ENCODE peak calls at places on chromosome 3, in ten cellular contexts. R, C, A, S, B, T, J, N, L and X are unnamed samples. For H3K4me1, the result is how much of the 10 kb centered on the place peaks cover.

GRCh38 chr3:12986986-12987385 is 86.2 kb downstream of the IQSEC1 start:
- DNase-seq in R (no peak), C (peak), A (no peak), S (peak), B (peak), T (no peak), J (no peak), N (no peak), L (peak), X (no peak)

GRCh38 chr3:27728195-27729087 is 6.3 kb upstream of the EOMES start:
- DNase-seq in R (no peak), C (peak), A (no peak), S (no peak), B (no peak), T (no peak), J (no peak), N (no peak), L (peak), X (peak)

GRCh38 chr3:155766206-155766605 is 21.3 kb upstream of the PLCH1 start:
- DNase-seq in R (no peak), C (no peak), A (no peak), S (no peak), B (no peak), T (no peak), J (no peak), N (no peak), L (no peak), X (no peak)

GRCh38 chr3:174170248-174170647 is 688.9 kb upstream of the NAALADL2 start:
- DNase-seq in R (no peak), C (no peak), A (no peak), S (no peak), B (no peak), T (no peak), J (no peak), N (no peak), L (no peak), X (no peak)

GRCh38 chr3:32743934-32744333 is 58.9 kb downstream of the CNOT10 start:
- DNase-seq in R (peak), C (no peak), A (no peak), S (no peak), B (no peak), T (no peak), J (no peak), N (no peak), L (no peak), X (no peak)

GRCh38 chr3:143897558-143898305 is 49.5 kb upstream of the SLC9A9 start:
- DNase-seq in R (no peak), C (no peak), A (no peak), S (no peak), B (no peak), T (no peak), J (no peak), N (no peak), L (no peak), X (no peak)

GRCh38 chr3:100830931-100831330 is 121.6 kb downstream of the TFG start:
- DNase-seq in R (no peak), C (no peak), A (no peak), S (no peak), B (no peak), T (no peak), J (no peak), N (no peak), L (no peak), X (no peak)

GRCh38 chr3:64121750-64122311 is 98.5 kb upstream of the PSMD6 start:
- DNase-seq in R (no peak), C (no peak), A (no peak), S (no peak), B (no peak), T (no peak), J (no peak), N (no peak), L (no peak), X (no peak)

GRCh38 chr3:69791111-69791510 is 51.8 kb downstream of the MITF start:
- DNase-seq in R (peak), C (no peak), A (peak), S (peak), B (peak), T (no peak), J (no peak), N (no peak), L (peak), X (peak)

GRCh38 chr3:41029356-41029755 is 169.9 kb upstream of the CTNNB1 start:
- DNase-seq in R (no peak), C (no peak), A (no peak), S (no peak), B (no peak), T (no peak), J (no peak), N (no peak), L (peak), X (no peak)

GRCh38 chr3:151838574-151839312 is 24.8 kb downstream of the AADAC start:
- DNase-seq in R (peak), C (no peak), A (no peak), S (peak), B (peak), T (no peak), J (no peak), N (no peak), L (peak), X (no peak)

DNA sequence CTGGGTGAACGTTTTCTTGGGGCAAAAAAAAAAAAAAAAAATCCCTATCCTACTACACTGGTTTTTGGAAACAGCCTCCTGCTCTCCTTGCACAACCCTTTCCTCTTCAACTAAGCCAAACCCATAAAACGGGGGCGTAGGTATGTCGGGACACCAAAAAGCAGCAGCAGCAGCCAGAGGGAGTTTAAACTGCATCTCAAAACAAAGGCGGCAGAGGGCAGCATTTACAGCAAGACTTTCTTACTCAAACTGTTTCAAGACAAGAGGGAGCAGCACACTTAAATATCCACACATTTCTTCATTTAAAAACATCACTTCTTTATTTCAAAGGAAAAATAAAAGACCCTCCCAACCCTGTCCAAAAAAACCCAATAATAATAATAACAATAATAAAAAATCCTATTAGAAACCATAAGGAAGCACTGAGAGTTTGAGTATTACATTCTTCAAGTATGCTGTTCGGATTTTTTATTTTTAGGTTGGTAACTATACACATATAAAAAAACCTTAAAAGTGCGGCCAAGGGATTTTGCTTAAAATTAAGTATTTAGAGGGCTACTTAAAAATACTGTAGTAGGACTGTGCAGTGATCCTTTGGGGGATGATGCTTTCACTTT is 43.9 kb upstream of the PLXND1 start:
- DNase-seq in R (peak), C (no peak), A (peak), S (peak), B (peak), T (peak), J (peak), N (no peak), L (peak), X (peak)
- H3K4me1 ChIP-seq in R (under half), C (under half), A (under half), S (under half), B (under half), T (under half), J (under half), N (under half), L (under half), X (under half)

GRCh38 chr3:50616003-50616769 is 765 bp upstream of the MAPKAPK3 start:
- DNase-seq in R (peak), C (peak), A (peak), S (peak), B (peak), T (peak), J (peak), N (peak), L (peak), X (peak)

GRCh38 chr3:50617911-50618481 is 1.0 kb downstream of the MAPKAPK3 start:
- DNase-seq in R (no peak), C (no peak), A (no peak), S (no peak), B (peak), T (no peak), J (no peak), N (no peak), L (no peak), X (no peak)

GRCh38 chr3:50617096-50617791 is at the start of gene MAPKAPK3:
- DNase-seq in R (peak), C (peak), A (no peak), S (peak), B (peak), T (no peak), J (peak), N (no peak), L (peak), X (peak)

GRCh38 chr3:50615190-50615589 is 1.8 kb upstream of the MAPKAPK3 start:
- DNase-seq in R (no peak), C (no peak), A (no peak), S (no peak), B (no peak), T (no peak), J (no peak), N (no peak), L (no peak), X (no peak)

DNA sequence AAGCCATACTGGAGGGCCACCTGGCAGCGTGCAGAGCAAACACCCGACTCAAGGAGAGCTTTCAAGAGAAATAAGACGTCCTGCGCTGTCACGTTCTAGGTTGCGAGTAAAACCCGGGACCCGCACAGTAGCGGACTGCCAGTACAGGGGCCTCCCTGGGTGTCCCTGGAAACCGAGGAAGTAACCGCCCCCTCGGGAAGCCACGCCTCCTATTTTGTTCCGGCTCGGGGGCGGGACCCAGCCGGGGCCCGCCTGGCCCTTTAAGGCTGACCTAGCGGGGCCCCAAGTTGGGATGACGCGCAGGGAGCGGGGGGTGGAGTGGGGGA is 218 bp upstream of the MAPKAPK3 start:
- DNase-seq in R (peak), C (peak), A (peak), S (peak), B (peak), T (peak), J (peak), N (peak), L (peak), X (peak)
- TF ChIP-seq POLR2A in R (no peak), C (no peak), A (peak), S (no peak), B (peak), T (peak), J (peak), N (no peak), L (no peak), X (peak)

GRCh38 chr3:6264906-6265305 is 596.0 kb upstream of the GRM7 start:
- DNase-seq in R (no peak), C (no peak), A (no peak), S (no peak), B (no peak), T (no peak), J (no peak), N (no peak), L (no peak), X (no peak)

GRCh38 chr3:6264036-6264435 is 596.9 kb upstream of the GRM7 start:
- DNase-seq in R (no peak), C (no peak), A (no peak), S (no peak), B (no peak), T (no peak), J (no peak), N (no peak), L (no peak), X (no peak)

GRCh38 chr3:6262035-6262434 is 598.9 kb upstream of the GRM7 start:
- DNase-seq in R (no peak), C (no peak), A (no peak), S (no peak), B (no peak), T (no peak), J (no peak), N (no peak), L (no peak), X (no peak)

GRCh38 chr3:6260551-6261191 is 600.2 kb upstream of the GRM7 start:
- DNase-seq in R (no peak), C (no peak), A (no peak), S (no peak), B (no peak), T (no peak), J (no peak), N (no peak), L (no peak), X (no peak)

DNA sequence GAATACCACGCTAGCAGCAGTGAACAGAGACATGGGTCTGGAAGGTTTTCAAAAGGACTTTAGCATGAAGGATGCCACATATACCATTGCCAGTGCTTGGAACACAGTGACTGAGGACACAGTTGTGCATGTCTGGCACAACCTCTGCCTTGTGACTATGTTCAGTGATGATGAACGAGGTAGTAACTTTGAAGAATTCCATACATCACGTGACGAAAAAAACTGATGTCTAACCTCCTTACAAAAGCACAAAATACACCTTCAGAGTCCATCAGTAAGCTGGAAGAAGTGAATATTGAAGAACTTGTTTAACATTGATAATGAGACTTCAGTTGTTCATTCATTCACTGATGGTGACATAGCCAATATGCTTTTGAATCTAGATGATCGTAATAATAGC is 594.8 kb upstream of the GRM7 start:
- DNase-seq in R (no peak), C (no peak), A (no peak), S (no peak), B (no peak), T (no peak), J (no peak), N (no peak), L (no peak), X (no peak)
- H3K4me1 ChIP-seq in R (under half), C (under half), A (under half), S (under half), B (under half), T (under half), J (under half), N (under half), L (under half), X (under half)

GRCh38 chr3:5438011-5438355 is 250.5 kb downstream of the EDEM1 start:
- DNase-seq in R (no peak), C (no peak), A (no peak), S (no peak), B (no peak), T (no peak), J (no peak), N (no peak), L (no peak), X (no peak)
- TF ChIP-seq POLR2A in R (no peak), C (no peak), A (no peak), S (no peak), B (no peak), T (no peak), J (no peak), N (no peak), L (no peak), X (no peak)

GRCh38 chr3:187971629-187972028 is 182.3 kb upstream of the LPP start:
- DNase-seq in R (no peak), C (no peak), A (no peak), S (no peak), B (no peak), T (no peak), J (no peak), N (no peak), L (no peak), X (no peak)
- H3K4me1 ChIP-seq in R (under half), C (half or more), A (under half), S (under half), B (under half), T (under half), J (under half), N (under half), L (under half), X (under half)

DNA sequence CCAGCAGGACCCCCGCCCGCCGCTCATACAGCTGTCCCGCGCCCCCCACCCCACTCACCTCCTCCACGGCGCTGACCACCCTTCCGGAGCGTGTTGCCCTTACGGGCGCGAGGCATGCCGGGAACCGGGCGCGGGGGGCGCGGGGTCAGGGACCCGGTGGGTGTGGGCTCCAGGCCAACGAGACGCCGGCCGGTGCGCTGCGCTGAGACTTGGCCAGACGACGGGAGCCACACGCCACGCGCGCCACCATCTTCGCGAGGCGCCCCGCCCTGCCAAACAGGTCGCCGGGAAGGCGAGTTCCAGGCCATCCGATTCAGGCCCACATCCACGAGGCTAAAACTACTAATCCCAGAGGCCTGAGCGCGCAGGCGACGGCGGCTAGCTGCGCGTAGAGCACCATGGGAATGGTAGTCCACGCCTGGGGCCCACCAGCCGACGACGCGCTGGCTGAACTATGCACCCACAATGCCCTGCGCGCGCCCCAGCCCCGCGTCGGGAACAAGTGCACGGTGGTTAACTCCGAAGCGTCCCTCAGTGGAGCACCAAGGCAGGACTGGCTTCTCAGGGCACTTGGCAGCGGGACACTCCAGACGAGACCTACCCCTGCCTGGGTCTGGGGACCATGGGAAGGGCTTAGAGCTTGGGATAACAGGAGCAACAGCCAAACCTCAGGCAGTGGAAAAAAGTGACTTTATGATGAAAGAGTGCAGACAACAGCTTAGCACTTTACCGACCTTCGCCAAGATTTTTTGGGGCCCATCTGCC is at the start of gene IFRD2:
- DNase-seq in R (peak), C (peak), A (peak), S (peak), B (peak), T (peak), J (peak), N (peak), L (peak), X (peak)
- TF ChIP-seq POLR2A in R (peak), C (peak), A (peak), S (no peak), B (peak), T (peak), J (peak), N (peak), L (peak), X (peak)

DNA sequence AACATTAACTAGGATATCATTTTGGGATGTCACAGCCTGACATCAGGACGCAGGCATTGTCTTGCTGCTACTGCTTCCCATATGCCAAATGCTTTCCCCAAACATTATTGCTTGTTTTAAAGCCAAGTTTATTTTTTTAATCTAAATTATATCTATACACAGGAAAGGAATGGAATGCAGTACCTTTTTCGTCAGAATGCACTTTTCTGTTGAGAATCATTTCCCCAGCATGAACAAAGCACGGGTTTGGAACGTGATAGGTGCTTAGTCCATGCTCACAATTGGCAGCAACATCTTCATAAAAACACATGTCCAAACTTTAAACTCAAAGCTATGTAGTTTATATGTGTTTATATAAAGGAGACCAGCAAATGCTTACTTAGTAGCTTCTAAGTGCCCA is 26.1 kb downstream of the PXK start:
- DNase-seq in R (no peak), C (no peak), A (no peak), S (no peak), B (no peak), T (no peak), J (no peak), N (no peak), L (no peak), X (no peak)
- H3K4me1 ChIP-seq in R (under half), C (under half), A (under half), S (under half), B (under half), T (under half), J (under half), N (under half), L (under half), X (under half)

GRCh38 chr3:76997733-76998132 is 42.2 kb upstream of the ROBO2 start:
- DNase-seq in R (no peak), C (no peak), A (no peak), S (no peak), B (no peak), T (no peak), J (no peak), N (no peak), L (no peak), X (no peak)
- TF ChIP-seq POLR2A in R (no peak), C (no peak), A (no peak), S (no peak), B (no peak), T (no peak), J (no peak), N (no peak), L (no peak), X (no peak)

GRCh38 chr3:23435904-23436303 is 232.8 kb downstream of the UBE2E2 start:
- DNase-seq in R (no peak), C (no peak), A (no peak), S (no peak), B (no peak), T (no peak), J (no peak), N (no peak), L (no peak), X (no peak)

GRCh38 chr3:23438657-23439056 is 235.5 kb downstream of the UBE2E2 start:
- DNase-seq in R (no peak), C (no peak), A (no peak), S (no peak), B (no peak), T (no peak), J (no peak), N (no peak), L (no peak), X (no peak)

GRCh38 chr3:23442598-23443383 is 239.7 kb downstream of the UBE2E2 start:
- DNase-seq in R (no peak), C (no peak), A (no peak), S (no peak), B (no peak), T (no peak), J (no peak), N (no peak), L (no peak), X (no peak)

GRCh38 chr3:23440416-23441294 is 237.5 kb downstream of the UBE2E2 start:
- DNase-seq in R (no peak), C (no peak), A (no peak), S (no peak), B (no peak), T (no peak), J (no peak), N (no peak), L (no peak), X (no peak)

GRCh38 chr3:23439080-23439479 is 236.0 kb downstream of the UBE2E2 start:
- DNase-seq in R (no peak), C (no peak), A (no peak), S (no peak), B (no peak), T (no peak), J (no peak), N (no peak), L (no peak), X (no peak)
- H3K4me1 ChIP-seq in R (under half), C (under half), A (under half), S (under half), B (under half), T (under half), J (under half), N (under half), L (under half), X (under half)